ENCODE peak calls at places on chromosomes 2 and 18, in four cellular contexts. Z is A549, I is K562, K is HepG2. M is an unnamed sample.
A peak's percentile ranks its signal among the peaks of the same experiment; 100 is the strongest.

GRCh38 chr2:216183459-216183858 is 74.3 kb downstream of the XRCC5 start:
- ATAC-seq in Z (no peak), K (no peak), I (no peak), M (no peak)

GRCh38 chr2:160368988-160369935 is 124.3 kb downstream of the RBMS1 start:
- ATAC-seq in K (no peak), Z (no peak), I (no peak), M (no peak)

GRCh38 chr2:17912266-17912691 is 33.8 kb downstream of the KCNS3 start:
- ATAC-seq in Z (no peak), K (no peak), I (no peak), M (no peak)

GRCh38 chr18:28767781-28768211 is 590.9 kb upstream of the CDH2 start:
- ATAC-seq in Z (no peak), K (no peak), I (no peak), M (no peak)

GRCh38 chr2:28818053-28818452 is 7.4 kb downstream of the SPDYA start:
- ATAC-seq in Z (no peak), K (no peak), I (no peak), M (no peak)

GRCh38 chr2:134862674-134863073 is 24.3 kb downstream of the ACMSD start:
- ATAC-seq in Z (no peak), I (no peak), K (peak; percentile 25), M (no peak)

GRCh38 chr2:208502288-208502687 is 95.7 kb downstream of the PTH2R start:
- ATAC-seq in K (no peak), Z (no peak), I (peak; percentile 61), M (no peak)

GRCh38 chr2:70641263-70641784 is 87.7 kb upstream of the TGFA start:
- ATAC-seq in Z (no peak), I (no peak), K (no peak), M (no peak)

GRCh38 chr2:26807788-26808460 is 22.1 kb downstream of the CENPA start:
- ATAC-seq in Z (peak; percentile 49), I (no peak), K (no peak), M (no peak)

GRCh38 chr18:22176622-22177495 is 7.5 kb downstream of the GATA6 start:
- ATAC-seq in K (no peak), I (no peak), Z (no peak), M (peak; percentile 53)

GRCh38 chr2:15177103-15177502 is 384.0 kb downstream of the NBAS start:
- ATAC-seq in Z (no peak), K (no peak), I (no peak), M (no peak)

GRCh38 chr18:68922392-68922791 is 124.5 kb downstream of the CCDC102B start:
- ATAC-seq in K (no peak), I (no peak), Z (no peak), M (no peak)

GRCh38 chr2:13230221-13230620 is 513.5 kb downstream of the TRIB2 start:
- ATAC-seq in I (no peak), K (no peak), Z (no peak), M (no peak)

GRCh38 chr18:49804096-49804495 is 9.2 kb downstream of the ACAA2 start:
- ATAC-seq in K (no peak), I (no peak), Z (no peak), M (no peak)

GRCh38 chr18:79523221-79523737 is 127.5 kb downstream of the NFATC1 start:
- ATAC-seq in I (no peak), K (no peak), Z (no peak), M (no peak)

GRCh38 chr2:146229513-146230155 is 1615.2 kb upstream of the ACVR2A start:
- ATAC-seq in Z (no peak), I (no peak), K (no peak), M (no peak)

GRCh38 chr2:201661366-201661765 is 18.1 kb upstream of the TMEM237 start:
- ATAC-seq in K (peak; percentile 67), I (peak; percentile 64), Z (no peak), M (no peak)

GRCh38 chr18:62165583-62165982 is 21.3 kb downstream of the PIGN start:
- ATAC-seq in K (no peak), I (no peak), Z (no peak), M (no peak)

GRCh38 chr2:100339823-100340222 is 17.5 kb upstream of the LONRF2 start:
- ATAC-seq in I (peak; percentile 33), K (no peak), Z (no peak), M (no peak)

GRCh38 chr2:19465965-19466364 is 107.5 kb upstream of the OSR1 start:
- ATAC-seq in Z (no peak), I (no peak), K (no peak), M (no peak)

DNA sequence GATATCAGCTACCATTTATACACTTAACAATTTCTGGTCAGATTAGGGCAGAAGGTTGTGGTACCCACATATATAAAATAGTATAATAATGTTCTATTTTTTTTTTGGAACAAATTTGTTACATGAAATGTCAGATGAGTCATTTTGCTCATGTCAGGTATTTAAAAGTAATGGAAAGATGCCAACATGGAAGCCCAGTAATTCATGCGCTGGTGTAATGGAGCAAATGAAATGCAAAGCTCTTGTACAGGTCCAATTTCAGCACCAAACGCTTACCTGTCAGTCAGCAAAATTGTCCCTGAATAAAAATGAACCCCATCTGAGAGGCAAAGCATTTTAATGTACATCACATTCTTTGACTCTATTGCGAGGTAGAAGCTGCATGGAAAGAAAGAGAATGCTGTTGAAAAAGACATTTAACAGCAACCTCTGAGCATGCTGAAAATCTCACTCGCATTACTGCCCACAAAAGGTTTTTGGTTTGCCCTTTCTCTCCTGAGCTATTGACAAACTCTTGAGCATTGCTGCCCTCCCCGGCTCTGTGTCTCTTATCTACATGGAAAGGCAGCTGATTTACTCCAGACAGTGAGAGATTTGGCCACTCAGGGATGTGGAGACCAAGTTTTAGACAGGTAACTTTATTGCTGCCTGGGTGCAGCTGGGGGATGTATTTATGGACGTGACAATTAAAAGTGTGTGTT is 217.5 kb downstream of the CAMKMT start:
- ATAC-seq in Z (no peak), K (no peak), I (no peak), M (no peak)
- TF ChIP-seq EP300 in Z (no peak), K (no peak), I (no peak), M (no peak)

GRCh38 chr2:145066151-145066661 is 546.3 kb upstream of the ZEB2 start:
- ATAC-seq in I (no peak), K (no peak), Z (no peak), M (peak; percentile 56)
- TF ChIP-seq EP300 in I (no peak), K (no peak), Z (no peak), M (no peak)

GRCh38 chr2:48248251-48248933 is 281.6 kb upstream of the STON1 start:
- ATAC-seq in Z (peak; percentile 97), I (peak; percentile 62), K (peak; percentile 70), M (peak; percentile 87)
- TF ChIP-seq EP300 in Z (no peak), I (no peak), K (peak; percentile 22), M (no peak)

GRCh38 chr2:99256677-99257076 is 1.2 kb upstream of the LYG2 start:
- ATAC-seq in Z (no peak), I (no peak), K (no peak), M (no peak)
- TF ChIP-seq EP300 in Z (no peak), I (no peak), K (no peak), M (no peak)

GRCh38 chr2:236054125-236054524 is 114.1 kb downstream of the GBX2 start:
- ATAC-seq in I (no peak), Z (no peak), K (no peak), M (no peak)
- TF ChIP-seq EP300 in I (no peak), Z (no peak), K (no peak), M (no peak)

DNA sequence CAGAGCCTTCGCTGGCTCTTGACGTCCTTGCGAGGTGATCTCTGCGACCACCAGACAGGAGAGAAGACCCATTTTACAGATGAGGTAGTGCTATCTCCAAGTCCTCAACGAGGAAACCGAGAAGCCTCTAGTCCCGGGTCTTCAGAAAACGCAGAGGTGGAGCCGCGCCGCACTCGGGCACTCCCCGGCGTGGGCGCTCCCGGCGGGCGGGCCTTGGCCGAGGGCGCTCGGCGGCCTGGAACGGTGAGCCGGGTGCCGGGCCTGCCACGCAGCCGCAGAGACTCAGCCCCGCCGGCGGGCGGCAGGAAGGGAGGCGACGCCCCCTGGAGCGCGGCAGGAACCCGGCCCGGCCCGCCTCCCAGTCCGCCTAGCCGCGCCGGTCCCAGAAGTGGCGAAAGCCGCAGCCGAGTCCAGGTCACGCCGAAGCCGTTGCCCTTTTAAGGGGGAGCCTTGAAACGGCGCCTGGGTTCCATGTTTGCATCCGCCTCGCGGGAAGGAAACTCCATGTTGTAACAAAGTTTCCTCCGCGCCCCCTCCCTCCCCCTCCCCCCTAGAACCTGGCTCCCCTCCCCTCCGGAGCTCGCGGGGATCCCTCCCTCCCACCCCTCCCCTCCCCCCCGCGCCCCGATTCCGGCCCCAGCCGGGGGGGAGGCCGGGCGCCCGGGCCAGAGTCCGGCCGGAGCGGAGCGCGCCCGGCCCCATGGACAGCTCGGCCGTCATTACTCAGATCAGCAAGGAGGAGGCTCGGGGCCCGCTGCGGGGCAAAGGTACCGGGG is at the start of gene CTDSP1:
- ATAC-seq in I (peak; percentile 62), K (peak; percentile 45), Z (peak; percentile 49), M (peak; percentile 80)
- TF ChIP-seq EP300 in I (peak; percentile 66), K (peak; percentile 49), Z (no peak), M (no peak)

GRCh38 chr18:74294526-74294925 is 2.8 kb upstream of the CYB5A start:
- ATAC-seq in K (no peak), Z (no peak), I (no peak), M (no peak)

GRCh38 chr18:74289946-74290478 is 1.8 kb downstream of the CYB5A start:
- ATAC-seq in Z (no peak), K (no peak), I (no peak), M (no peak)

GRCh38 chr18:74292541-74292858 is 737 bp upstream of the CYB5A start:
- ATAC-seq in K (no peak), I (no peak), Z (no peak), M (no peak)

GRCh38 chr18:74290831-74291770 is 662 bp downstream of the CYB5A start:
- ATAC-seq in K (peak; percentile 57), I (no peak), Z (no peak), M (no peak)

GRCh38 chr18:74291771-74292540 is at the start of gene CYB5A:
- ATAC-seq in Z (peak; percentile 98), K (peak; percentile 93), I (peak; percentile 99), M (peak; percentile 99)
- TF ChIP-seq EP300 in Z (no peak), K (peak; percentile 74), I (no peak), M (no peak)

M was measured in gastroesophageal sphincter.